ENCODE peak calls at places on chromosomes 13 and 19, in five cellular contexts. J, O, Q, K and H are unnamed samples. For H3K9me3, the result is how much of the 10 kb centered on the place peaks cover.

GRCh38 chr13:33069365-33069764 is 53.1 kb downstream of the KL start:
- DNase-seq in O (no peak), Q (no peak), J (peak), K (no peak), H (no peak)

GRCh38 chr13:105231579-105231978 is 1303.9 kb downstream of the EFNB2 start:
- DNase-seq in Q (no peak), J (no peak), O (no peak), K (no peak), H (no peak)

GRCh38 chr19:39262496-39262895 is 5.7 kb upstream of the IFNL2 start:
- DNase-seq in J (no peak), O (no peak), K (no peak), Q (no peak), H (no peak)

GRCh38 chr13:51717786-51718398 is 86.1 kb downstream of the DHRS12 start:
- DNase-seq in O (no peak), J (no peak), K (no peak), Q (no peak), H (no peak)

GRCh38 chr13:98141938-98142426 is 912 bp upstream of the FARP1 start:
- DNase-seq in J (no peak), Q (peak), O (peak), K (peak), H (no peak)

GRCh38 chr19:3771906-3772450 is at the start of gene RAX2:
- DNase-seq in J (no peak), O (no peak), Q (no peak), K (no peak), H (no peak)

GRCh38 chr13:33213024-33213795 is 72.3 kb downstream of the STARD13 start:
- DNase-seq in Q (no peak), O (no peak), J (no peak), K (no peak), H (no peak)

GRCh38 chr19:6536138-6536671 is 5.4 kb downstream of the TNFSF9 start:
- DNase-seq in K (peak), O (peak), J (peak), Q (no peak), H (peak)

DNA sequence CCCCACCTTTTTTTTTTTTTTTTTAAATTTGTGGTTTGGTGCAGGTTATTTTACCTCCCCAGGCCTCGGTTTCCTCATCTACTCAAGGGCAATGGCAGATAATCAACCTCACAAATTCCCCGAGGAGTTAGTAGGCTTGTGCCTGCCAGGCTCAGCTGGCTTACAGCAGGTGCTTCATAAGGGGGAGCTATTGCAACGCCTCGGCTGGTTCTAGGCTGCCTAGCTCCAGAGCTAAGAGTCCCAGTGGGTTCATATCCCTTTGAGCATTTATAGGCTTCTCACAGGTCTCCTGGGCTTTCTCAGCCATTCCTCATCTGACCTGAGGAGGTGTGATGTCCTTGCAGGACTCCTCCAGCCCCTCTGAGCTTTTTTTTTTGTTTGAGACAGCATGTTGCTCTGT is 10.6 kb downstream of the BCKDHA start:
- DNase-seq in K (no peak), O (no peak), J (peak), Q (no peak), H (no peak)
- TF ChIP-seq CTCF in K (no peak), O (no peak), J (peak), Q (peak), H (no peak)

DNA sequence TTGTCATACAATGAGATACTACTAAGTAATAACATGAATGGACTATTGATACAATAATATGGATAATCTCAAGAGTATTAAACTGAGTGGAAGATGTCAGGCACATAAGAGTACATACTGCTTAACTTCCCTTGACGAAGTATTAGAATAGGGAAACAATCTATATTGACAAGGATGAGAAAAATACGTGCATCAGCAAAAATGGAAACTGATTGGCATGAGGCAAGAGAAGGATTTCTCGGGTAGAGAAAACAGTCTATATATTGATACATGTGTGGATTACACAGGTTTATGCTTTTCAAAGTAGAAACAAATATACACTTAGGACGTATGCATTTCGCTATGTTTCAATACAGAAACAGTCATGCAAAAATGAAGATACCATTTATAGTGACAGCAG is 57.4 kb downstream of the PRR20E start:
- DNase-seq in K (no peak), O (no peak), Q (no peak), J (no peak), H (no peak)
- H3K27ac ChIP-seq in K (no peak), O (no peak), Q (no peak), J (no peak), H (no peak)

DNA sequence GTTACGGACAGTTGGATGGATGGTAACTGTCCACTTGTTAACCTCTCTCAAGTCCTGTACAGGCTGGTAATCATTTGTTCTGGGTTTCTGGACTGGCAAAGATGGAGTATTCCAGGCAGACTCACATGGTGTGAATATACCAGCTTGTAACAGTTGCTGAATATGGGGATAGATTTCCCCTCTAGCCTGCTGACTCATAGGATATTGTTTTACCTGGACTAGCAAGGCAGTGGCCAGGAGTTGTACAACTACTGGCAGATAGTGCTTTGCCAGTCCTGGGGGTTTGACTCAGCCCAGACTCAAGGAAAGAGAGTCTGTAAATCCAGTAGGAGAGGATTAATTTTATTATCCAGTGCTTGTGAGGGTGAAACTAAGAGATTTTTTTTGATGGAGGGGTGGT is 74.0 kb downstream of the ZNF100 start:
- DNase-seq in O (no peak), K (no peak), J (no peak), Q (no peak), H (no peak)
- H3K9me3 ChIP-seq in O (under half), K (under half), J (under half), Q (under half), H (under half)

GRCh38 chr13:101941095-101941777 is 460.6 kb downstream of the FGF14 start:
- DNase-seq in Q (no peak), K (no peak), O (no peak), J (no peak), H (no peak)
- TF ChIP-seq CTCF in Q (no peak), K (no peak), O (no peak), J (no peak), H (no peak)